ENCODE peak calls at places on chromosomes 3 and 15, in eight cellular contexts. Q is cardiac muscle cell, Y is IMR-90, O is thoracic aorta, H is upper lobe of left lung, N is body of pancreas, C is Peyer's patch, E is pancreas. W is an unnamed sample.

GRCh38 chr3:12452361-12453330 is 31.6 kb upstream of the TSEN2 start:
- DNase-seq in Q (no peak), Y (no peak), O (no peak), H (peak), N (no peak), C (peak), E (peak), W (no peak)

GRCh38 chr15:29270169-29270955 is 740 bp upstream of the NSMCE3 start:
- DNase-seq in Q (no peak), Y (peak), O (no peak), H (no peak), N (no peak), C (no peak), E (no peak), W (no peak)

GRCh38 chr3:11391930-11392688 is 119.9 kb downstream of the ATG7 start:
- DNase-seq in Q (no peak), Y (peak), O (no peak), H (no peak), N (no peak), C (no peak), E (no peak), W (no peak)

GRCh38 chr3:184590795-184591194 is 29.2 kb downstream of the EPHB3 start:
- DNase-seq in Q (no peak), Y (no peak), O (no peak), H (no peak), N (no peak), C (no peak), E (no peak), W (no peak)

GRCh38 chr3:142876417-142876816 is 12.5 kb downstream of the PCOLCE2 start:
- DNase-seq in Q (no peak), Y (no peak), O (no peak), H (no peak), N (no peak), C (no peak), E (no peak), W (no peak)

GRCh38 chr3:127701281-127701792 is 28.6 kb downstream of the ABTB1 start:
- DNase-seq in Q (no peak), Y (no peak), O (no peak), H (no peak), N (no peak), C (peak), E (peak), W (no peak)

GRCh38 chr15:64865998-64866520 is 24.3 kb downstream of the PLEKHO2 start:
- DNase-seq in Q (no peak), Y (peak), O (no peak), H (no peak), N (no peak), C (no peak), E (no peak), W (no peak)

GRCh38 chr3:59759298-59760169 is 709.7 kb upstream of the CFAP20DC start:
- DNase-seq in Q (no peak), Y (no peak), O (no peak), H (no peak), N (no peak), C (no peak), E (no peak), W (no peak)

GRCh38 chr15:83446904-83447708 is at the start of gene SH3GL3:
- DNase-seq in Q (peak), Y (peak), O (peak), H (peak), N (peak), C (peak), E (peak), W (no peak)

GRCh38 chr15:59492389-59493377 is 54.7 kb downstream of the FAM81A start:
- DNase-seq in Q (peak), Y (peak), O (no peak), H (peak), N (peak), C (peak), E (peak), W (peak)

GRCh38 chr3:39112113-39112512 is 4.6 kb downstream of the TTC21A start:
- DNase-seq in Q (no peak), Y (no peak), O (no peak), H (no peak), N (no peak), C (no peak), E (no peak), W (peak)

DNA sequence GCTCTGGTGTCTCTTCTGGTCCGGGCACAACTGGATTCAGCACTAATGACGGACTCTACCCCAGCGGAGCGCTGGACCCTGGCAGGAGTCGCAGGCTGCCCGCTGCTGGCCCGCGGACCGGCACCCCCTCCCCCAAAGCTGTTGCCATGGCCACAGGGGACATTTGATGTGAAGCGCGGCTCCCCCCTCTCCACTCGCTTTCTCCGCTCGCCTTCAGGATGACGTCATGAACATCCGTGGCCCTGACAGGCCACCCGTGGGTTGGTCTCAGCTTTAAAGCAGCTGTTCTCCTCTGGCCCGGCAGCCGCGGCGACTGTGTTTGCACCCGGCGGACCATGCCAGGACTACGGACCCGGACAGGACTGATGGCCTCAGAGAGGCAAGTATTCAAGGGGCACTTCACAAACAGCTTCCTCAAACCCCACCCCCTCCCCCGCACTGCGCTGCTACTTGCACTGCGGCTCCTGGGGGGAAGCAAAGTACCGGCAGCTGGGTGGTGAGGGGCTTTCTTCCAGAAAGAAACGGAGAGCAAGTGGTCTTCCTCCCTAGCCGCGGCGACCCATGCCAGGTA is 16.7 kb upstream of the AEN start:
- DNase-seq in Q (peak), Y (no peak), O (no peak), H (no peak), N (peak), C (no peak), E (peak), W (no peak)
- H3K4me3 ChIP-seq in Q (peak), Y (no peak), O (peak), H (no peak), N (no peak), C (no peak), E (peak), W (peak)

GRCh38 chr3:124888482-124889441 is 1.6 kb upstream of the ITGB5 start:
- DNase-seq in Q (no peak), Y (no peak), O (no peak), H (no peak), N (no peak), C (no peak), E (no peak), W (no peak)

GRCh38 chr3:124887996-124888298 is 782 bp upstream of the ITGB5 start:
- DNase-seq in Q (no peak), Y (no peak), O (no peak), H (no peak), N (no peak), C (no peak), E (no peak), W (no peak)

GRCh38 chr3:124893526-124893925 is 6.4 kb upstream of the ITGB5 start:
- DNase-seq in Q (no peak), Y (no peak), O (peak), H (no peak), N (no peak), C (no peak), E (no peak), W (no peak)

GRCh38 chr3:124887177-124887995 is at the start of gene ITGB5:
- DNase-seq in Q (peak), Y (peak), O (peak), H (peak), N (peak), C (peak), E (peak), W (no peak)

GRCh38 chr3:124890573-124891190 is 3.5 kb upstream of the ITGB5 start:
- DNase-seq in Q (no peak), Y (no peak), O (no peak), H (no peak), N (no peak), C (no peak), E (no peak), W (no peak)
- H3K27ac ChIP-seq in Q (no peak), Y (no peak), O (no peak), H (no peak), N (no peak), C (no peak), E (no peak), W (no peak)

GRCh38 chr3:15953841-15954240 is 156.1 kb upstream of the ANKRD28 start:
- DNase-seq in Q (no peak), Y (no peak), O (no peak), H (no peak), N (no peak), C (no peak), E (no peak), W (no peak)
- TF ChIP-seq CTCF in Q (no peak), Y (no peak), O (no peak), H (no peak), N (no peak), C (no peak), E (no peak), W (no peak)

GRCh38 chr15:89349212-89349558 is 14.6 kb upstream of the POLG start:
- DNase-seq in Q (no peak), Y (no peak), O (no peak), H (no peak), N (no peak), C (no peak), E (no peak), W (no peak)

GRCh38 chr15:89342840-89343239 is 8.2 kb upstream of the POLG start:
- DNase-seq in Q (no peak), Y (no peak), O (no peak), H (no peak), N (no peak), C (no peak), E (peak), W (no peak)

GRCh38 chr15:89341316-89342005 is 6.8 kb upstream of the POLG start:
- DNase-seq in Q (no peak), Y (no peak), O (no peak), H (peak), N (peak), C (no peak), E (no peak), W (no peak)

GRCh38 chr15:89346516-89346915 is 11.9 kb upstream of the POLG start:
- DNase-seq in Q (no peak), Y (no peak), O (no peak), H (no peak), N (no peak), C (no peak), E (no peak), W (no peak)

DNA sequence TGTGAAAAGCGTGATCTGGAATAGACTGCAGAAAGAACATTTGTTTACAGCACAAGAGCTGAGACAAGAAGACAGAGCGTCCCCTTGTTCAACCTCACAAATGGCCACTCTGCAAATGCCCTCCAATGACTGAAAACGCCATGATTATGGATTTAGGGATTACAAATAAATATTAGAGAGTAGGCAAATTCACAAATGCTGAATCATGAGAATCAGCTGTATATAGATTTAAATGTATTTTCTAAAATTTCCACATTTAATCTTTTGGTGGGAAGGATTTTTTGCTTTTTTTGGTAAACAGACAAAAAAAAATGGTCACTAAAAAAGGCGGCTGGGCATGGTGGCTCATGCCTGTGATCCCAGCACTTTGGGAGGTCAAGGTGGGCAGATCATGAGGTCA is 10.6 kb upstream of the POLG start:
- DNase-seq in Q (no peak), Y (no peak), O (no peak), H (no peak), N (no peak), C (no peak), E (no peak), W (no peak)
- H3K4me3 ChIP-seq in Q (no peak), Y (no peak), O (no peak), H (no peak), N (no peak), C (no peak), E (no peak), W (no peak)

GRCh38 chr3:194640829-194641228 is 7.6 kb upstream of the TMEM44 start:
- DNase-seq in Q (no peak), Y (peak), O (no peak), H (no peak), N (no peak), C (no peak), E (no peak), W (no peak)

GRCh38 chr3:194637066-194637465 is 3.8 kb upstream of the TMEM44 start:
- DNase-seq in Q (no peak), Y (no peak), O (no peak), H (no peak), N (no peak), C (no peak), E (no peak), W (no peak)

GRCh38 chr3:194633349-194634004 is at the start of gene TMEM44:
- DNase-seq in Q (peak), Y (peak), O (no peak), H (peak), N (peak), C (peak), E (peak), W (peak)

GRCh38 chr3:194638991-194639605 is 5.9 kb upstream of the TMEM44 start:
- DNase-seq in Q (no peak), Y (no peak), O (no peak), H (no peak), N (no peak), C (no peak), E (no peak), W (no peak)

GRCh38 chr3:194637541-194638400 is 4.6 kb upstream of the TMEM44 start:
- DNase-seq in Q (no peak), Y (no peak), O (no peak), H (no peak), N (no peak), C (no peak), E (no peak), W (no peak)
- H3K27ac ChIP-seq in Q (no peak), Y (no peak), O (no peak), H (peak), N (no peak), C (no peak), E (no peak), W (no peak)

GRCh38 chr3:15860014-15860934 is 62.5 kb upstream of the ANKRD28 start:
- DNase-seq in Q (peak), Y (peak), O (no peak), H (peak), N (peak), C (peak), E (peak), W (peak)
- TF ChIP-seq CTCF in Q (no peak), Y (no peak), O (no peak), H (no peak), N (no peak), C (no peak), E (no peak), W (no peak)

GRCh38 chr15:63599401-63600000 is 2.3 kb downstream of the FBXL22 start:
- DNase-seq in Q (peak), Y (no peak), O (no peak), H (peak), N (peak), C (peak), E (peak), W (peak)
- H3K4me3 ChIP-seq in Q (no peak), Y (no peak), O (peak), H (peak), N (no peak), C (peak), E (peak), W (peak)

GRCh38 chr3:183490211-183490601 is 61.8 kb upstream of the MCF2L2 start:
- DNase-seq in Q (no peak), Y (no peak), O (no peak), H (no peak), N (no peak), C (no peak), E (no peak), W (no peak)
- H3K27ac ChIP-seq in Q (no peak), Y (no peak), O (no peak), H (peak), N (no peak), C (peak), E (no peak), W (no peak)

DNA sequence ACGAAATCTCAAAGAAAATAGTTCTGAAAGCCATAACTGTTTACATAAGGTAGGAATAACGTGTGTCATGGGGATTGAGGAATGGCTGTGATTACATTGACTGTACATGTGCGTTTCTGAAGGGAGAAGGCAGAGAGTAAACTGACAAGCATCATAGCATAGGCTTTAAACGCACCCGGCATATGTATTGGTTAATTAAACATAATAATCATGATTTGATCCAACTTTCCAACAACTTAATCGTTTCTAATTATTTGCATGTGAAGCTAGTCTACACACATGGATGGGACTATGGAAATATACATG is 3.3 kb downstream of the TMEM108 start:
- DNase-seq in Q (no peak), Y (no peak), O (no peak), H (no peak), N (no peak), C (no peak), E (no peak), W (no peak)
- TF ChIP-seq CTCF in Q (no peak), Y (no peak), O (no peak), H (no peak), N (no peak), C (no peak), E (no peak), W (no peak)

GRCh38 chr3:185744997-185745843 is 79.6 kb downstream of the IGF2BP2 start:
- DNase-seq in Q (no peak), Y (peak), O (no peak), H (no peak), N (no peak), C (no peak), E (no peak), W (no peak)

GRCh38 chr3:185750702-185751101 is 74.1 kb downstream of the IGF2BP2 start:
- DNase-seq in Q (no peak), Y (no peak), O (no peak), H (no peak), N (no peak), C (no peak), E (no peak), W (no peak)

GRCh38 chr3:185750015-185750414 is 74.8 kb downstream of the IGF2BP2 start:
- DNase-seq in Q (no peak), Y (no peak), O (no peak), H (no peak), N (no peak), C (no peak), E (no peak), W (no peak)

GRCh38 chr3:185746470-185746869 is 78.4 kb downstream of the IGF2BP2 start:
- DNase-seq in Q (no peak), Y (no peak), O (no peak), H (no peak), N (no peak), C (no peak), E (no peak), W (no peak)
- H3K4me3 ChIP-seq in Q (no peak), Y (no peak), O (no peak), H (no peak), N (no peak), C (no peak), E (no peak), W (no peak)

W was measured in CD8-positive, alpha-beta T cell.